ENCODE peak calls at places on chromosomes 11 and 22, in nine cellular contexts. P is iris pigment epithelial cell; J is stimulated activated CD4-positive, alpha-beta T cell treated with anti-CD3 and anti-CD28 coated beads, Interleukin-12 subunit alpha, Interleukin-12 subunit beta, amount 100 ng/mL, for 48 hours; L is naive B cell; Y is substantia nigra; T is DMS 273 treated with DMSO at 0.1 percent for 48 hours; B is posterior vena cava; K is kidney tubule cell; R is naive thymus-derived CD8-positive, alpha-beta T cell. X is an unnamed sample.

GRCh38 chr22:49747705-49748104 is 80.0 kb downstream of the BRD1 start:
- DNase-seq in B (no peak), P (no peak), Y (no peak), L (no peak), R (no peak), J (no peak), T (no peak), K (no peak), X (no peak)

GRCh38 chr11:16893456-16894076 is 120.6 kb downstream of the PLEKHA7 start:
- DNase-seq in P (no peak), Y (no peak), L (no peak), B (no peak), T (no peak), J (no peak), R (no peak), K (peak), X (no peak)

GRCh38 chr11:108115495-108116140 is 5.7 kb upstream of the ACAT1 start:
- DNase-seq in P (peak), K (peak), Y (peak), B (peak), L (no peak), T (peak), R (no peak), J (no peak), X (no peak)

GRCh38 chr11:88384004-88384677 is 46.6 kb upstream of the CTSC start:
- DNase-seq in T (no peak), Y (no peak), P (peak), B (no peak), J (no peak), L (no peak), K (peak), R (no peak), X (no peak)

GRCh38 chr11:67274768-67275605 is 8.7 kb downstream of the GRK2 start:
- DNase-seq in B (peak), K (no peak), J (no peak), T (no peak), R (no peak), Y (no peak), P (no peak), L (no peak), X (peak)

GRCh38 chr11:11313426-11313825 is 39.6 kb downstream of the CSNK2A3 start:
- DNase-seq in T (no peak), B (no peak), K (peak), Y (no peak), P (peak), L (no peak), R (no peak), J (no peak), X (no peak)

GRCh38 chr22:49687786-49688515 is 139.7 kb downstream of the BRD1 start:
- DNase-seq in J (no peak), P (no peak), K (no peak), B (no peak), T (no peak), R (no peak), Y (no peak), L (no peak), X (peak)

GRCh38 chr22:47571616-47572015 is 809.2 kb downstream of the TBC1D22A start:
- DNase-seq in Y (no peak), L (no peak), K (no peak), T (no peak), J (no peak), B (peak), P (no peak), R (no peak), X (no peak)

GRCh38 chr22:27786253-27786898 is 15.2 kb downstream of the MN1 start:
- DNase-seq in B (peak), J (no peak), Y (no peak), L (no peak), R (no peak), K (no peak), P (no peak), T (no peak), X (no peak)

GRCh38 chr11:94961255-94961654 is 12.1 kb downstream of the CWC15 start:
- DNase-seq in P (no peak), J (no peak), L (no peak), R (no peak), B (no peak), Y (no peak), K (no peak), T (no peak), X (no peak)

GRCh38 chr11:76652989-76653673 is 17.4 kb downstream of the LRRC32 start:
- DNase-seq in K (no peak), R (no peak), P (no peak), J (no peak), B (peak), Y (no peak), T (no peak), L (no peak), X (no peak)

GRCh38 chr11:76215946-76216345 is 9.6 kb upstream of the WNT11 start:
- DNase-seq in K (peak), B (peak), Y (no peak), L (no peak), R (no peak), T (no peak), J (no peak), P (peak), X (no peak)

GRCh38 chr11:46529086-46529905 is 64.5 kb downstream of the AMBRA1 start:
- DNase-seq in K (peak), B (peak), P (peak), R (peak), Y (no peak), T (no peak), J (peak), L (peak), X (peak)

GRCh38 chr11:119483341-119483880 is 60.4 kb upstream of the THY1 start:
- DNase-seq in Y (no peak), K (no peak), T (no peak), J (no peak), L (no peak), B (peak), P (no peak), R (no peak), X (peak)

GRCh38 chr11:128687321-128687720 is 6.6 kb upstream of the FLI1 start:
- DNase-seq in R (no peak), P (peak), B (peak), L (no peak), T (no peak), K (no peak), J (no peak), Y (no peak), X (peak)

GRCh38 chr11:44746894-44747293 is 20.1 kb downstream of the TSPAN18 start:
- DNase-seq in K (no peak), Y (peak), J (no peak), B (peak), L (no peak), R (no peak), T (no peak), P (no peak), X (no peak)

GRCh38 chr11:44883277-44883676 is 67.4 kb downstream of the TP53I11 start:
- DNase-seq in T (no peak), P (no peak), B (no peak), L (no peak), Y (no peak), R (no peak), J (no peak), K (no peak), X (no peak)

GRCh38 chr11:1574256-1575242 is 2.5 kb upstream of the DUSP8 start:
- DNase-seq in R (peak), J (peak), K (peak), L (peak), P (peak), Y (no peak), B (peak), T (no peak), X (peak)

GRCh38 chr11:33013706-33014105 is 2.0 kb upstream of the DEPDC7 start:
- DNase-seq in R (no peak), P (peak), J (no peak), B (no peak), K (no peak), Y (no peak), T (no peak), L (no peak), X (no peak)

GRCh38 chr22:30871391-30872281 is 96.9 kb downstream of the MORC2 start:
- DNase-seq in B (peak), P (no peak), T (no peak), K (no peak), Y (no peak), J (no peak), R (no peak), L (no peak), X (peak)

X was measured in spleen.